ENCODE peak calls at places on chromosomes 1 and 21, in seven cellular contexts. I, T, Y, F, B, Q and M are unnamed samples.

GRCh38 chr1:77975386-77975785 is 3.5 kb downstream of the FUBP1 start:
- DNase-seq in I (no peak), T (no peak), Y (peak), F (no peak), B (no peak), Q (no peak), M (no peak)

GRCh38 chr1:213883618-213884017 is 104.2 kb upstream of the PROX1 start:
- DNase-seq in I (no peak), T (no peak), Y (no peak), F (no peak), B (no peak), Q (no peak), M (no peak)

GRCh38 chr1:207805841-207806421 is 54.1 kb downstream of the CD46 start:
- DNase-seq in I (peak), T (peak), Y (peak), F (no peak), B (no peak), Q (peak), M (no peak)

GRCh38 chr1:30789388-30790255 is 32.0 kb upstream of the LAPTM5 start:
- DNase-seq in I (peak), T (no peak), Y (no peak), F (no peak), B (no peak), Q (no peak), M (no peak)

GRCh38 chr1:41592451-41593125 is 108.1 kb upstream of the EDN2 start:
- DNase-seq in I (no peak), T (no peak), Y (no peak), F (no peak), B (no peak), Q (no peak), M (no peak)

GRCh38 chr1:245177071-245177900 is 22.5 kb downstream of the KIF26B start:
- DNase-seq in I (no peak), T (no peak), Y (no peak), F (no peak), B (no peak), Q (no peak), M (no peak)

GRCh38 chr1:40820251-40820797 is 36.7 kb downstream of the KCNQ4 start:
- DNase-seq in I (no peak), T (no peak), Y (no peak), F (peak), B (no peak), Q (no peak), M (no peak)

GRCh38 chr1:21913258-21913657 is 23.9 kb downstream of the HSPG2 start:
- DNase-seq in I (peak), T (no peak), Y (no peak), F (no peak), B (no peak), Q (no peak), M (no peak)

GRCh38 chr1:180167721-180168467 is 13.2 kb downstream of the QSOX1 start:
- DNase-seq in I (peak), T (no peak), Y (peak), F (no peak), B (no peak), Q (no peak), M (no peak)

GRCh38 chr1:209427277-209427676 is 156.2 kb upstream of the CAMK1G start:
- DNase-seq in I (no peak), T (no peak), Y (no peak), F (no peak), B (no peak), Q (no peak), M (no peak)

GRCh38 chr21:27298465-27298864 is 331.6 kb upstream of the ADAMTS5 start:
- DNase-seq in I (no peak), T (no peak), Y (no peak), F (no peak), B (no peak), Q (no peak), M (no peak)

GRCh38 chr1:180926164-180926981 is 13.7 kb downstream of the KIAA1614 start:
- DNase-seq in I (peak), T (peak), Y (peak), F (peak), B (peak), Q (no peak), M (peak)

GRCh38 chr1:20119351-20119750 is at the start of gene PLA2G2D:
- DNase-seq in I (no peak), T (no peak), Y (no peak), F (no peak), B (no peak), Q (no peak), M (no peak)

GRCh38 chr1:176205322-176205914 is 1.7 kb downstream of the COP1 start:
- DNase-seq in I (no peak), T (no peak), Y (peak), F (peak), B (no peak), Q (no peak), M (peak)

GRCh38 chr1:50425376-50426107 is 2.3 kb upstream of the DMRTA2 start:
- DNase-seq in I (no peak), T (no peak), Y (peak), F (peak), B (no peak), Q (no peak), M (no peak)

GRCh38 chr1:200213921-200214320 is 186.4 kb downstream of the NR5A2 start:
- DNase-seq in I (no peak), T (no peak), Y (no peak), F (no peak), B (no peak), Q (no peak), M (no peak)

GRCh38 chr21:41052820-41053555 is 115.0 kb upstream of the BACE2 start:
- DNase-seq in I (no peak), T (no peak), Y (no peak), F (no peak), B (no peak), Q (no peak), M (no peak)

GRCh38 chr1:221522440-221523050 is 219.3 kb downstream of the DUSP10 start:
- DNase-seq in I (no peak), T (no peak), Y (no peak), F (no peak), B (no peak), Q (no peak), M (no peak)

GRCh38 chr1:67939176-67939751 is 106.0 kb upstream of the GNG12 start:
- DNase-seq in I (no peak), T (no peak), Y (no peak), F (no peak), B (peak), Q (no peak), M (no peak)

GRCh38 chr1:180178511-180179161 is 24.0 kb downstream of the QSOX1 start:
- DNase-seq in I (peak), T (peak), Y (peak), F (peak), B (peak), Q (no peak), M (peak)

GRCh38 chr1:2466834-2467554 is 9.1 kb upstream of the PLCH2 start:
- DNase-seq in I (no peak), T (no peak), Y (no peak), F (no peak), B (no peak), Q (no peak), M (no peak)

GRCh38 chr1:173224887-173225280 is 17.8 kb upstream of the TNFSF4 start:
- DNase-seq in I (no peak), T (no peak), Y (no peak), F (peak), B (no peak), Q (no peak), M (peak)

GRCh38 chr1:53548031-53548491 is 88.9 kb downstream of the DMRTB1 start:
- DNase-seq in I (peak), T (no peak), Y (no peak), F (no peak), B (no peak), Q (no peak), M (no peak)

GRCh38 chr21:45447821-45448220 is 42.9 kb downstream of the COL18A1 start:
- DNase-seq in I (no peak), T (no peak), Y (peak), F (no peak), B (no peak), Q (no peak), M (no peak)

GRCh38 chr1:246293366-246294121 is 213.5 kb downstream of the SMYD3 start:
- DNase-seq in I (no peak), T (no peak), Y (no peak), F (no peak), B (no peak), Q (no peak), M (no peak)

GRCh38 chr1:74629283-74629682 is 44.3 kb downstream of the ERICH3 start:
- DNase-seq in I (no peak), T (no peak), Y (no peak), F (no peak), B (no peak), Q (no peak), M (no peak)

GRCh38 chr1:217642455-217642854 is 11.3 kb downstream of the SPATA17 start:
- DNase-seq in I (no peak), T (no peak), Y (no peak), F (no peak), B (no peak), Q (no peak), M (no peak)

GRCh38 chr1:2594641-2595131 is 8.1 kb downstream of the PRXL2B start:
- DNase-seq in I (peak), T (no peak), Y (no peak), F (no peak), B (no peak), Q (no peak), M (no peak)

GRCh38 chr1:116489231-116489697 is 81.6 kb downstream of the CD58 start:
- DNase-seq in I (peak), T (no peak), Y (peak), F (peak), B (no peak), Q (no peak), M (no peak)

GRCh38 chr1:109327285-109327684 is 20.5 kb upstream of the MYBPHL start:
- DNase-seq in I (no peak), T (no peak), Y (no peak), F (no peak), B (no peak), Q (no peak), M (no peak)

GRCh38 chr1:78833491-78833890 is 173.0 kb downstream of the ADGRL4 start:
- DNase-seq in I (no peak), T (no peak), Y (peak), F (no peak), B (no peak), Q (peak), M (no peak)